ENCODE peak calls at places on chromosomes 6 and 20, in eight cellular contexts. One of them, this sample, is unnamed.

GRCh38 chr20:37970856-37971245 is 62.4 kb downstream of the TTI1 start:
- DNase-seq in iris pigment epithelial cell: no peak
- DNase-seq in NCI-H774: no peak
- DNase-seq in neural crest cell: no peak
- DNase-seq in SW480: no peak
- DNase-seq in AG08395: no peak
- DNase-seq in activated CD4-positive, alpha-beta memory T cell treated with anti-CD3 and anti-CD28 coated beads, Interleukin-2, amount 10 ng/mL, durations not matched to agents 7 days and 5 days: no peak
- DNase-seq in HTR-8/SVneo: no peak
- DNase-seq in this sample: no peak

GRCh38 chr6:36029464-36029863 is 1.9 kb downstream of the MAPK14 start:
- DNase-seq in activated CD4-positive, alpha-beta memory T cell treated with anti-CD3 and anti-CD28 coated beads, Interleukin-2, amount 10 ng/mL, durations not matched to agents 7 days and 5 days: no peak
- DNase-seq in SW480: peak; percentile 19
- DNase-seq in neural crest cell: no peak
- DNase-seq in iris pigment epithelial cell: peak; percentile 91
- DNase-seq in NCI-H774: no peak
- DNase-seq in HTR-8/SVneo: peak; percentile 51
- DNase-seq in AG08395: peak; percentile 52
- DNase-seq in this sample: no peak

GRCh38 chr6:25995507-25995906 is 32.9 kb downstream of the TRIM38 start:
- DNase-seq in activated CD4-positive, alpha-beta memory T cell treated with anti-CD3 and anti-CD28 coated beads, Interleukin-2, amount 10 ng/mL, durations not matched to agents 7 days and 5 days: no peak
- DNase-seq in AG08395: no peak
- DNase-seq in SW480: no peak
- DNase-seq in NCI-H774: no peak
- DNase-seq in neural crest cell: no peak
- DNase-seq in iris pigment epithelial cell: no peak
- DNase-seq in HTR-8/SVneo: no peak
- DNase-seq in this sample: no peak

GRCh38 chr20:24721891-24722530 is 227.1 kb upstream of the CST7 start:
- DNase-seq in iris pigment epithelial cell: no peak
- DNase-seq in HTR-8/SVneo: no peak
- DNase-seq in activated CD4-positive, alpha-beta memory T cell treated with anti-CD3 and anti-CD28 coated beads, Interleukin-2, amount 10 ng/mL, durations not matched to agents 7 days and 5 days: no peak
- DNase-seq in AG08395: no peak
- DNase-seq in NCI-H774: no peak
- DNase-seq in SW480: no peak
- DNase-seq in neural crest cell: no peak
- DNase-seq in this sample: no peak

GRCh38 chr6:2940010-2940850 is 31.1 kb downstream of the SERPINB6 start:
- DNase-seq in SW480: no peak
- DNase-seq in neural crest cell: no peak
- DNase-seq in iris pigment epithelial cell: no peak
- DNase-seq in NCI-H774: no peak
- DNase-seq in HTR-8/SVneo: no peak
- DNase-seq in AG08395: no peak
- DNase-seq in activated CD4-positive, alpha-beta memory T cell treated with anti-CD3 and anti-CD28 coated beads, Interleukin-2, amount 10 ng/mL, durations not matched to agents 7 days and 5 days: peak; percentile 81
- DNase-seq in this sample: peak; percentile 27

GRCh38 chr20:57505991-57506390 is 18.9 kb downstream of the CTCFL start:
- DNase-seq in AG08395: no peak
- DNase-seq in activated CD4-positive, alpha-beta memory T cell treated with anti-CD3 and anti-CD28 coated beads, Interleukin-2, amount 10 ng/mL, durations not matched to agents 7 days and 5 days: no peak
- DNase-seq in NCI-H774: peak; percentile 64
- DNase-seq in iris pigment epithelial cell: no peak
- DNase-seq in HTR-8/SVneo: no peak
- DNase-seq in neural crest cell: no peak
- DNase-seq in SW480: no peak
- DNase-seq in this sample: no peak

GRCh38 chr6:148808786-148809304 is 62.0 kb downstream of the UST start:
- DNase-seq in SW480: no peak
- DNase-seq in iris pigment epithelial cell: no peak
- DNase-seq in activated CD4-positive, alpha-beta memory T cell treated with anti-CD3 and anti-CD28 coated beads, Interleukin-2, amount 10 ng/mL, durations not matched to agents 7 days and 5 days: no peak
- DNase-seq in NCI-H774: no peak
- DNase-seq in HTR-8/SVneo: no peak
- DNase-seq in neural crest cell: no peak
- DNase-seq in AG08395: no peak
- DNase-seq in this sample: no peak

GRCh38 chr6:100918152-100918551 is 37.0 kb upstream of the ASCC3 start:
- DNase-seq in HTR-8/SVneo: no peak
- DNase-seq in neural crest cell: no peak
- DNase-seq in NCI-H774: no peak
- DNase-seq in activated CD4-positive, alpha-beta memory T cell treated with anti-CD3 and anti-CD28 coated beads, Interleukin-2, amount 10 ng/mL, durations not matched to agents 7 days and 5 days: no peak
- DNase-seq in iris pigment epithelial cell: no peak
- DNase-seq in SW480: no peak
- DNase-seq in AG08395: no peak
- DNase-seq in this sample: no peak

GRCh38 chr6:34897130-34897529 is 8.1 kb downstream of the ANKS1A start:
- DNase-seq in HTR-8/SVneo: no peak
- DNase-seq in neural crest cell: no peak
- DNase-seq in AG08395: no peak
- DNase-seq in SW480: no peak
- DNase-seq in activated CD4-positive, alpha-beta memory T cell treated with anti-CD3 and anti-CD28 coated beads, Interleukin-2, amount 10 ng/mL, durations not matched to agents 7 days and 5 days: no peak
- DNase-seq in iris pigment epithelial cell: no peak
- DNase-seq in NCI-H774: no peak
- DNase-seq in this sample: no peak

GRCh38 chr6:35300848-35301247 is 3.2 kb downstream of the DEF6 start:
- DNase-seq in SW480: no peak
- DNase-seq in AG08395: no peak
- DNase-seq in NCI-H774: no peak
- DNase-seq in iris pigment epithelial cell: no peak
- DNase-seq in neural crest cell: no peak
- DNase-seq in activated CD4-positive, alpha-beta memory T cell treated with anti-CD3 and anti-CD28 coated beads, Interleukin-2, amount 10 ng/mL, durations not matched to agents 7 days and 5 days: peak; percentile 65
- DNase-seq in HTR-8/SVneo: no peak
- DNase-seq in this sample: no peak

GRCh38 chr20:44560229-44560628 is 22.1 kb upstream of the PKIG start:
- DNase-seq in AG08395: no peak
- DNase-seq in NCI-H774: no peak
- DNase-seq in activated CD4-positive, alpha-beta memory T cell treated with anti-CD3 and anti-CD28 coated beads, Interleukin-2, amount 10 ng/mL, durations not matched to agents 7 days and 5 days: no peak
- DNase-seq in SW480: no peak
- DNase-seq in HTR-8/SVneo: no peak
- DNase-seq in iris pigment epithelial cell: no peak
- DNase-seq in neural crest cell: no peak
- DNase-seq in this sample: no peak

GRCh38 chr20:973785-974194 is 28.3 kb downstream of the RSPO4 start:
- DNase-seq in activated CD4-positive, alpha-beta memory T cell treated with anti-CD3 and anti-CD28 coated beads, Interleukin-2, amount 10 ng/mL, durations not matched to agents 7 days and 5 days: peak; percentile 47
- DNase-seq in SW480: peak; percentile 41
- DNase-seq in NCI-H774: no peak
- DNase-seq in HTR-8/SVneo: peak; percentile 64
- DNase-seq in neural crest cell: no peak
- DNase-seq in iris pigment epithelial cell: peak; percentile 51
- DNase-seq in AG08395: peak; percentile 66
- DNase-seq in this sample: peak; percentile 35

GRCh38 chr6:113632220-113632864 is 224.8 kb upstream of the MARCKS start:
- DNase-seq in AG08395: peak; percentile 61
- DNase-seq in SW480: peak; percentile 46
- DNase-seq in NCI-H774: no peak
- DNase-seq in neural crest cell: peak; percentile 5
- DNase-seq in HTR-8/SVneo: peak; percentile 62
- DNase-seq in activated CD4-positive, alpha-beta memory T cell treated with anti-CD3 and anti-CD28 coated beads, Interleukin-2, amount 10 ng/mL, durations not matched to agents 7 days and 5 days: peak; percentile 36
- DNase-seq in iris pigment epithelial cell: peak; percentile 95
- DNase-seq in this sample: peak; percentile 62

GRCh38 chr6:96755096-96755495 is 82.2 kb downstream of the GPR63 start:
- DNase-seq in neural crest cell: no peak
- DNase-seq in activated CD4-positive, alpha-beta memory T cell treated with anti-CD3 and anti-CD28 coated beads, Interleukin-2, amount 10 ng/mL, durations not matched to agents 7 days and 5 days: no peak
- DNase-seq in HTR-8/SVneo: no peak
- DNase-seq in SW480: no peak
- DNase-seq in iris pigment epithelial cell: no peak
- DNase-seq in AG08395: no peak
- DNase-seq in NCI-H774: no peak
- DNase-seq in this sample: no peak

GRCh38 chr6:27471365-27472115 is 1.4 kb downstream of the ZNF184 start:
- DNase-seq in AG08395: no peak
- DNase-seq in NCI-H774: no peak
- DNase-seq in neural crest cell: no peak
- DNase-seq in activated CD4-positive, alpha-beta memory T cell treated with anti-CD3 and anti-CD28 coated beads, Interleukin-2, amount 10 ng/mL, durations not matched to agents 7 days and 5 days: no peak
- DNase-seq in iris pigment epithelial cell: no peak
- DNase-seq in HTR-8/SVneo: no peak
- DNase-seq in SW480: no peak
- DNase-seq in this sample: no peak